ENCODE peak calls at places on chromosomes 5 and 9, in five cellular contexts. E is aorta; J is CD4-positive, alpha-beta memory T cell; Z is effector memory CD4-positive, alpha-beta T cell; D is endodermal cell. N is an unnamed sample. For H3K4me1, the result is how much of the 10 kb centered on the place peaks cover.

GRCh38 chr5:64947031-64947430 is 178.3 kb downstream of the CWC27 start:
- DNase-seq in E (no peak), J (no peak), Z (no peak), D (no peak), N (no peak)

GRCh38 chr9:76817489-76817888 is 53.3 kb downstream of the PCA3 start:
- DNase-seq in E (no peak), J (no peak), Z (no peak), D (no peak), N (no peak)

GRCh38 chr5:54458221-54458620 is 2.7 kb downstream of the HSPB3 start:
- DNase-seq in E (no peak), J (no peak), Z (no peak), D (no peak), N (no peak)

GRCh38 chr5:141640051-141640415 is 3.2 kb downstream of the RELL2 start:
- DNase-seq in E (no peak), J (no peak), Z (no peak), D (no peak), N (no peak)

GRCh38 chr5:145847499-145848497 is 12.7 kb upstream of the PRELID2 start:
- DNase-seq in E (no peak), J (no peak), Z (no peak), D (no peak), N (no peak)

GRCh38 chr9:92887880-92888338 is 10.1 kb upstream of the ZNF484 start:
- DNase-seq in E (no peak), J (peak), Z (no peak), D (no peak), N (no peak)

GRCh38 chr9:112891521-112891920 is 845 bp upstream of the SLC46A2 start:
- DNase-seq in E (no peak), J (no peak), Z (no peak), D (no peak), N (no peak)

GRCh38 chr5:54832846-54833245 is 152.5 kb downstream of the ESM1 start:
- DNase-seq in E (no peak), J (no peak), Z (no peak), D (no peak), N (no peak)

GRCh38 chr5:164504141-164504772 is 998.8 kb downstream of the MAT2B start:
- DNase-seq in E (no peak), J (no peak), Z (no peak), D (peak), N (peak)

GRCh38 chr9:20832775-20833174 is 148.7 kb downstream of the FOCAD start:
- DNase-seq in E (no peak), J (no peak), Z (no peak), D (no peak), N (no peak)

GRCh38 chr5:72032769-72033168 is 74.5 kb upstream of the MAP1B start:
- DNase-seq in E (no peak), J (no peak), Z (no peak), D (no peak), N (peak)

GRCh38 chr5:65674749-65675148 is 47.2 kb downstream of the SGTB start:
- DNase-seq in E (no peak), J (no peak), Z (no peak), D (no peak), N (no peak)

GRCh38 chr9:127119319-127119709 is 3.1 kb downstream of the ANGPTL2 start:
- DNase-seq in E (no peak), J (no peak), Z (no peak), D (no peak), N (no peak)

GRCh38 chr5:39765381-39765780 is 340.6 kb upstream of the DAB2 start:
- DNase-seq in E (no peak), J (no peak), Z (no peak), D (no peak), N (no peak)

GRCh38 chr9:37706290-37706689 is 47.3 kb upstream of the TRMT10B start:
- DNase-seq in E (no peak), J (no peak), Z (no peak), D (no peak), N (no peak)

GRCh38 chr5:133818031-133818431 is 150.4 kb downstream of the C5orf15 start:
- DNase-seq in E (peak), J (no peak), Z (no peak), D (no peak), N (no peak)

GRCh38 chr5:148186248-148187003 is 16.4 kb upstream of the SPINK6 start:
- DNase-seq in E (no peak), J (no peak), Z (no peak), D (no peak), N (no peak)

GRCh38 chr5:93078082-93079038 is 502.7 kb downstream of the NR2F1-AS1 start:
- DNase-seq in E (peak), J (no peak), Z (no peak), D (no peak), N (no peak)

GRCh38 chr5:96141749-96142148 is 180.1 kb upstream of the ELL2 start:
- DNase-seq in E (no peak), J (no peak), Z (no peak), D (no peak), N (no peak)

GRCh38 chr9:121561385-121562222 is 62.0 kb upstream of the GGTA1 start:
- DNase-seq in E (no peak), J (no peak), Z (no peak), D (no peak), N (no peak)

GRCh38 chr9:119094086-119094485 is 275.1 kb downstream of the BRINP1 start:
- DNase-seq in E (no peak), J (no peak), Z (no peak), D (no peak), N (no peak)

GRCh38 chr5:132425009-132425937 is 55.8 kb downstream of the SLC22A5 start:
- DNase-seq in E (no peak), J (peak), Z (peak), D (no peak), N (no peak)

GRCh38 chr5:132422720-132423442 is 53.4 kb downstream of the SLC22A5 start:
- DNase-seq in E (no peak), J (no peak), Z (no peak), D (peak), N (no peak)

GRCh38 chr5:132424167-132424935 is 54.8 kb downstream of the SLC22A5 start:
- DNase-seq in E (no peak), J (no peak), Z (no peak), D (no peak), N (no peak)

GRCh38 chr5:132421442-132421841 is 51.9 kb downstream of the SLC22A5 start:
- DNase-seq in E (no peak), J (no peak), Z (no peak), D (no peak), N (no peak)

GRCh38 chr5:132423443-132423898 is 54.0 kb downstream of the SLC22A5 start:
- DNase-seq in E (no peak), J (no peak), Z (no peak), D (no peak), N (no peak)
- H3K4me1 ChIP-seq in E (under half), J (half or more), Z (half or more), D (under half), N (under half)

GRCh38 chr5:177089825-177090641 is 3.3 kb downstream of the FGFR4 start:
- DNase-seq in E (no peak), J (no peak), Z (no peak), D (no peak), N (no peak)

GRCh38 chr5:177090813-177091212 is 4.1 kb downstream of the FGFR4 start:
- DNase-seq in E (no peak), J (no peak), Z (no peak), D (no peak), N (no peak)

GRCh38 chr5:177086918-177087706 is 397 bp downstream of the FGFR4 start:
- DNase-seq in E (no peak), J (peak), Z (peak), D (peak), N (peak)

GRCh38 chr5:177087707-177088005 is 941 bp downstream of the FGFR4 start:
- DNase-seq in E (no peak), J (no peak), Z (no peak), D (peak), N (no peak)

DNA sequence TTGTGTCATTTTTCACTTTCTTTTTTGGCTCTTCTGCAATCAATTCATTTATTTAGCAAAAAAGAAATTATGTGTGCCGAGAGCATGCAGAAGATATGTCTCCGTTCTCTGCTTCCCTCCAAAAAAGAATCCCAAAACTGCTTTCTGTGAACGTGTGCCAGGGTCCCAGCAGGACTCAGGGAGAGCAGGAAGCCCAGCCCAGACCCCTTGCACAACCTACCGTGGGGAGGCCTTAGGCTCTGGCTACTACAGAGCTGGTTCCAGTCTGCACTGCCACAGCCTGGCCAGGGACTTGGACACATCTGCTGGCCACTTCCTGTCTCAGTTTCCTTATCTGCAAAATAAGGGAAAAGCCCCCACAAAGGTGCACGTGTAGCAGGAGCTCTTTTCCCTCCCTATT is 2.4 kb downstream of the FGFR4 start:
- DNase-seq in E (no peak), J (no peak), Z (no peak), D (no peak), N (no peak)
- H3K4me1 ChIP-seq in E (under half), J (under half), Z (under half), D (under half), N (under half)

GRCh38 chr9:129138144-129138462 is 26.9 kb downstream of the PTPA start:
- DNase-seq in E (no peak), J (no peak), Z (no peak), D (no peak), N (no peak)
- H3K4me1 ChIP-seq in E (under half), J (under half), Z (under half), D (under half), N (under half)

GRCh38 chr9:136090768-136091581 is 4.1 kb downstream of the NACC2 start:
- DNase-seq in E (peak), J (no peak), Z (no peak), D (peak), N (no peak)

GRCh38 chr9:136088481-136088938 is 6.6 kb downstream of the NACC2 start:
- DNase-seq in E (no peak), J (no peak), Z (no peak), D (no peak), N (no peak)

GRCh38 chr9:136090060-136090735 is 4.9 kb downstream of the NACC2 start:
- DNase-seq in E (peak), J (no peak), Z (no peak), D (no peak), N (no peak)

GRCh38 chr9:136088939-136089696 is 6.0 kb downstream of the NACC2 start:
- DNase-seq in E (peak), J (no peak), Z (no peak), D (no peak), N (no peak)

GRCh38 chr9:136089697-136090045 is 5.4 kb downstream of the NACC2 start:
- DNase-seq in E (no peak), J (peak), Z (no peak), D (no peak), N (no peak)
- H3K4me1 ChIP-seq in E (under half), J (under half), Z (under half), D (under half), N (under half)

GRCh38 chr9:33814816-33815215 is 2.1 kb upstream of the UBE2R2 start:
- DNase-seq in E (no peak), J (no peak), Z (no peak), D (no peak), N (no peak)

GRCh38 chr9:33817327-33818166 is 587 bp downstream of the UBE2R2 start:
- DNase-seq in E (peak), J (peak), Z (peak), D (peak), N (peak)

GRCh38 chr9:33816327-33817252 is at the start of gene UBE2R2:
- DNase-seq in E (peak), J (peak), Z (peak), D (peak), N (peak)

GRCh38 chr9:33813712-33814641 is 3.0 kb upstream of the UBE2R2 start:
- DNase-seq in E (no peak), J (peak), Z (peak), D (no peak), N (peak)

DNA sequence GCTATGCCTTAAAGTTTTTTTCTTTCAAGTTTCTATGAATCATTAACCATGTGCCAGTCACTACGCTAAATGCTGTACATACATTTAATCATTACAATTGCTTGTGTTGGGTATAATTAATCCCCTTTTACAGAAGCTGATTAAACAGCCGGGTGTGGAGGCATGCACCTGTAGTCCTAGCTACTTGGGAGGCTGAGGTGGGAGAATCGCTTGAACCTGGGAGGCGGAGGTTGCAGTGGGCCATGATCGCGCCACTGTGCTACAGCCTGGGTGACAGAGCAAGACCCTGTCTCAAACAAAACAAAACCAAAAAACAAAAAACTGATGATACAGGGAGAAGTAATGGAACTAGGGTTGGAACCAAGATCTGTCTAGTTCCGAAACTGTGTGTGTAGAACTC is 1.2 kb upstream of the UBE2R2 start:
- DNase-seq in E (no peak), J (no peak), Z (no peak), D (no peak), N (no peak)
- H3K4me1 ChIP-seq in E (under half), J (under half), Z (under half), D (under half), N (under half)

GRCh38 chr9:136697821-136698526 is 10.7 kb upstream of the AGPAT2 start:
- DNase-seq in E (no peak), J (no peak), Z (no peak), D (no peak), N (no peak)
- H3K4me1 ChIP-seq in E (under half), J (under half), Z (under half), D (under half), N (under half)

GRCh38 chr5:119291056-119291455 is 64.8 kb upstream of the TNFAIP8 start:
- DNase-seq in E (no peak), J (no peak), Z (no peak), D (no peak), N (no peak)

GRCh38 chr5:119290161-119290569 is 65.7 kb upstream of the TNFAIP8 start:
- DNase-seq in E (no peak), J (no peak), Z (no peak), D (no peak), N (no peak)

GRCh38 chr5:119288364-119289047 is 67.3 kb upstream of the TNFAIP8 start:
- DNase-seq in E (no peak), J (no peak), Z (no peak), D (no peak), N (no peak)

GRCh38 chr5:119290607-119291006 is 65.2 kb upstream of the TNFAIP8 start:
- DNase-seq in E (no peak), J (no peak), Z (no peak), D (no peak), N (no peak)

DNA sequence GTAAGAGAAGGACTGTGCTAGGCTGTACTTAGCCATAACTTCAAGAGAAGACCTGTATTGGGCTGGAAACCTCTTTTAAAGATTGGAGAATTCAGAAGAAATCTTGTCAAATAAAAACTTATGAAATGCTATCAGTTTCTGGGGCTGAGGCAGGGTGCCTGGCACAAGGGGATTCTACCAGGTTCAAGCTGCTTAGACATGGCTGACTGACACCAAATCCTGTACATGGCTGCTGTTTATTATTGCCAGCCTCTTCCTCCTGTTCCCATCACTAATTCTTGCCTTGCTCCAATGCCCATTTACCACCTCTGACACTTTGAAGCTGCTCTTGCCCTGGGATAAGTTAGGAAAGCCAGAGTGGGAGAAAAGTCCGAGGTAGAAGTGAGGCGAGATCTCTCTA is 66.4 kb upstream of the TNFAIP8 start:
- DNase-seq in E (no peak), J (no peak), Z (no peak), D (no peak), N (no peak)
- H3K4me1 ChIP-seq in E (under half), J (half or more), Z (half or more), D (under half), N (under half)

GRCh38 chr5:135349886-135350285 is 49.1 kb downstream of the MACROH2A1 start:
- DNase-seq in E (no peak), J (no peak), Z (no peak), D (no peak), N (no peak)
- H3K4me1 ChIP-seq in E (under half), J (under half), Z (under half), D (under half), N (under half)

DNA sequence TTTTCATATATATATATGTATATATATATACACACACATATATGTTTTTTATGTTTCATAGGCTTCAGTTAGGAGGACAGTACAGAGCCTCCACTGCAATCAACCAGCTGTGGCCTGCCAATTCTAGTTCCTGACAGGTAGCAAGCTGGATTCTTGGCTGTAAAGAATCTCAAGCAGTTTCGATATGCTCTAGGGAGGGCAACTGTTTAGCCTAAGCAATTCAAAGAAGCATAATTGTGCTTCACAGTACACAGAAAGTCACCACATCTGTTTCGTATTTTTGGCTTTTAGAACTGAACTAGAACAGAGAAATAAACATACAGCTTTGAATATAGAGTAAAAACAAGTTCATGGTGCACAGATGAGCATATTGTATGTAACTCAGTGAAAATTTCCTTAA is 152.4 kb upstream of the ARRDC3 start:
- DNase-seq in E (no peak), J (no peak), Z (no peak), D (no peak), N (peak)
- H3K4me1 ChIP-seq in E (under half), J (under half), Z (under half), D (under half), N (under half)